ENCODE peak calls at places on chromosomes 2 and 18, in six cellular contexts. Y is AG04449, D is adipocyte, V is GM23338, N is dorsolateral prefrontal cortex, I is tibial artery. O is an unnamed sample.
A peak's percentile ranks its signal among the peaks of the same experiment; 100 is the strongest.

GRCh38 chr2:65172994-65173790 is 43.3 kb upstream of the RAB1A start:
- DNase-seq in Y (no peak), N (no peak), V (no peak), I (no peak), D (no peak), O (no peak)

GRCh38 chr2:163670929-163671328 is 64.9 kb downstream of the FIGN start:
- DNase-seq in V (no peak), Y (no peak), N (no peak), I (no peak), D (no peak), O (no peak)

GRCh38 chr2:219645631-219646527 is 18.4 kb downstream of the SLC4A3 start:
- DNase-seq in I (peak; percentile 24), V (peak; percentile 33), D (peak; percentile 77), N (no peak), Y (peak; percentile 45), O (peak; percentile 67)

GRCh38 chr2:33617401-33617800 is 18.3 kb upstream of the FAM98A start:
- DNase-seq in I (no peak), Y (no peak), V (no peak), D (no peak), N (no peak), O (no peak)

GRCh38 chr2:43084699-43085091 is 141.7 kb downstream of the ZFP36L2 start:
- DNase-seq in D (peak; percentile 71), I (peak; percentile 77), N (no peak), Y (no peak), V (no peak), O (peak; percentile 86)

GRCh38 chr2:192195548-192196418 is 1.1 kb upstream of the TMEFF2 start:
- DNase-seq in N (peak; percentile 39), D (peak; percentile 68), Y (no peak), V (peak; percentile 69), I (no peak), O (peak; percentile 19)

GRCh38 chr2:39623916-39624315 is 41.8 kb upstream of the TMEM178A start:
- DNase-seq in Y (no peak), V (no peak), N (peak; percentile 84), I (peak; percentile 32), D (no peak), O (no peak)

GRCh38 chr2:179263460-179264237 is 983 bp downstream of the SESTD1 start:
- DNase-seq in V (peak; percentile 44), D (peak; percentile 76), I (peak; percentile 71), Y (no peak), N (peak; percentile 42), O (peak; percentile 48)

GRCh38 chr2:112189001-112189556 is 50.9 kb downstream of the FBLN7 start:
- DNase-seq in N (no peak), I (no peak), D (no peak), V (no peak), Y (no peak), O (no peak)

GRCh38 chr2:31217465-31218200 is at the start of gene CAPN14:
- DNase-seq in I (no peak), Y (no peak), D (no peak), V (no peak), N (no peak), O (no peak)

GRCh38 chr2:26559556-26559955 is 81.6 kb downstream of the CIB4 start:
- DNase-seq in I (no peak), D (no peak), Y (no peak), N (no peak), V (peak; percentile 62), O (no peak)

GRCh38 chr2:236507393-236508085 is 62.1 kb upstream of the ACKR3 start:
- DNase-seq in Y (no peak), I (peak; percentile 29), V (peak; percentile 92), D (peak; percentile 36), N (peak; percentile 32), O (no peak)

GRCh38 chr2:120859814-120860578 is 124.3 kb downstream of the GLI2 start:
- DNase-seq in Y (no peak), V (no peak), D (no peak), N (no peak), I (no peak), O (no peak)

GRCh38 chr2:13558368-13558767 is 841.6 kb downstream of the TRIB2 start:
- DNase-seq in N (no peak), I (no peak), D (peak; percentile 74), Y (no peak), V (no peak), O (peak; percentile 9)

GRCh38 chr2:71608034-71608433 is 154.7 kb downstream of the DYSF start:
- DNase-seq in I (no peak), N (peak; percentile 8), V (no peak), Y (no peak), D (no peak), O (no peak)

GRCh38 chr2:67604360-67604759 is 207.2 kb downstream of the ETAA1 start:
- DNase-seq in V (peak; percentile 11), N (no peak), D (no peak), I (no peak), Y (no peak), O (no peak)

GRCh38 chr18:66510357-66511027 is 93.4 kb downstream of the CDH19 start:
- DNase-seq in V (no peak), I (no peak), D (no peak), N (no peak), Y (no peak), O (no peak)

GRCh38 chr2:200399636-200400035 is 93.1 kb downstream of the SPATS2L start:
- DNase-seq in V (no peak), Y (no peak), I (no peak), D (no peak), N (no peak), O (no peak)

GRCh38 chr2:144233226-144234114 is 286.4 kb downstream of the ZEB2 start:
- DNase-seq in I (no peak), N (no peak), V (no peak), Y (no peak), D (no peak), O (no peak)

DNA sequence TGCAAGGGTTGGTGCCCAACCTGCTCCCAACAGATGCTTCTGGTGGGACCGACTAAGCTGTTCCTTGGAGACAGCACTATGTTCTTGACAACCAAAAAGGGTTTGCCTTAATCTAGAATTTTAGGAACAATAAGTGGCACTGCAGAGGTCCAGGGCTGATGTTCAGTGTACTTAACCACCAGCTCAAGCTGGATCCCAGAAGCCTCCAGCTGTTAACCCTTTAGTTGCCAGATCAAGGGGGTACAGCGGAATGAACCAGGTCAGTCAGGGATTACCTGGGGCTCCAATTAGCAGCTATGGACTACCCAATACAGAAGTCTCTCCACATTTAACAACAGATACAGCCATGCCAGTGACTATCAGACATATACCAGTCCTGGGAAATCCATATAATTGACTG is 3.5 kb downstream of the GPR75 start:
- DNase-seq in V (peak; percentile 24), D (no peak), N (no peak), Y (no peak), I (no peak), O (no peak)
- H3K4me3 ChIP-seq in V (no peak overlapping the region), D (no peak overlapping the region), N (no peak overlapping the region), Y (no peak overlapping the region), I (no peak overlapping the region), O (no peak overlapping the region)

DNA sequence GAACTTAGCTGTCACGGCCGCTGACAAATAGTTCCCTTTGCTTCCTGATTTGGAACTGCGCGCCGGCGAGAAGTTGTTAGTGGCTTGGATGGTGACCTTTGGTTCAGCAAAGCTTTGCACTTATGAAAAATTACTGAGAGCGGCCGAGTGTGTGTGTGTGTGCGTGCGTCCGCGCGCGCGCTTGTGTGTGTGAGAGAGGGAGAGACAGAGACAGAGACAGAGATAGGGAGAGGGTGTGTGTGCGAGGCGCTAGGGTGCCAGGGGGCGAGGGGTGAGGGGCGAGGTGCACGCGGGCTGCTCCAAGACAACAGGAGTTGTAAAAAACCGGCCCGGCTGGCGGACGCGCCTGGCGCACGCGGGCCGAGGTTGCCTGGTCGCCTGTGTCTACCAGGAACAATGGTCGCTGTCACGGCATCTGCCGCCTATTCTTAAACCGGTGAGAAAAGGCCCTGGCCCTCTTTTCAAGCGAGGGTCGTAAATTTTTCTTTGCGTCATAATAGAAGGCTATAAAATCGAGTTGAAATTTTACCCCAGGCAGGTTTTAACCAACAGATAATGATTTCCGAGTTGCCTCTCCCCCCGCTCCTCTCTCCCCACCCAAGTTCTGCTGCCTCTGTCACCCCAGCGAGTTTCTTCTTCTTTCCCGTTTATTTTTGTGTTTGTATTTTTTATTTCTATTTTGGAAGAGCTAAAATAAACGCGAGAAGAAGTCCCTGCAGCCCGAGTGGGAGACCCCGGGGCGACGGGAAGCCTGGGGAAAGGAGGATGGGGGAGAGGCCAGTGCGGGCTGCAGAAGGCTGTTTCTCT is 595 bp downstream of the HOXD3 start:
- DNase-seq in V (peak; percentile 69), I (no peak), D (no peak), Y (no peak), N (no peak), O (no peak)
- H3K4me3 ChIP-seq in V (peak overlapping the region; percentile 34), I (no peak overlapping the region), D (peak overlapping the region; percentile 74), Y (peak overlapping the region; percentile 57), N (no peak overlapping the region), O (no peak overlapping the region)

GRCh38 chr2:46942891-46943626 is 27.5 kb upstream of the MCFD2 start:
- DNase-seq in D (no peak), Y (no peak), I (no peak), V (no peak), N (no peak), O (no peak)

GRCh38 chr2:46945671-46946070 is 30.1 kb upstream of the MCFD2 start:
- DNase-seq in I (no peak), D (no peak), V (no peak), N (no peak), Y (no peak), O (no peak)

GRCh38 chr2:46947841-46948240 is 32.2 kb upstream of the MCFD2 start:
- DNase-seq in N (no peak), Y (no peak), I (no peak), D (no peak), V (no peak), O (no peak)

GRCh38 chr2:46942143-46942526 is 26.5 kb upstream of the MCFD2 start:
- DNase-seq in Y (no peak), N (no peak), D (peak; percentile 58), V (no peak), I (peak; percentile 62), O (peak; percentile 27)

GRCh38 chr2:46943881-46944798 is 28.5 kb upstream of the MCFD2 start:
- DNase-seq in I (no peak), Y (no peak), D (no peak), V (no peak), N (no peak), O (no peak)
- H3K4me3 ChIP-seq in I (peak overlapping the region; percentile 93), Y (peak overlapping the region; percentile 4), D (peak overlapping the region; percentile 90), V (no peak overlapping the region), N (peak overlapping the region; percentile 94), O (peak overlapping the region; percentile 6)

GRCh38 chr18:75248426-75249191 is 38.0 kb downstream of the TSHZ1 start:
- DNase-seq in Y (no peak), N (no peak), I (no peak), D (no peak), V (no peak), O (peak; percentile 52)
- H3K4me3 ChIP-seq in Y (peak overlapping the region; percentile 50), N (peak overlapping the region; percentile 49), I (peak overlapping the region; percentile 48), D (peak overlapping the region; percentile 82), V (no peak overlapping the region), O (peak overlapping the region; percentile 48)

GRCh38 chr18:63683152-63683551 is 19.6 kb upstream of the SERPINB11 start:
- DNase-seq in V (peak; percentile 47), N (no peak), Y (peak; percentile 96), D (peak; percentile 94), I (no peak), O (peak; percentile 90)
- H3K4me3 ChIP-seq in V (no peak overlapping the region), N (no peak overlapping the region), Y (no peak overlapping the region), D (peak overlapping the region; percentile 42), I (no peak overlapping the region), O (no peak overlapping the region)